ENCODE peak calls at places on chromosomes 4 and X, in nine cellular contexts. J is ureter; Z is hepatocyte; L is activated CD8-positive, alpha-beta T cell treated with anti-CD3 and anti-CD28 coated beads for 36 hours; E is HEK293T; Q is tibial nerve; F is breast epithelium; S is colonic mucosa; U is neural crest cell. H is an unnamed sample.

GRCh38 chrX:21207080-21207479 is 167.1 kb upstream of the CNKSR2 start:
- DNase-seq in F (no peak), Z (no peak), S (no peak), Q (no peak), E (no peak), J (no peak), U (no peak), L (no peak), H (no peak)

GRCh38 chr4:139728840-139729239 is 63.2 kb downstream of the MGST2 start:
- DNase-seq in Q (no peak), Z (peak), J (no peak), E (no peak), F (no peak), U (no peak), S (peak), L (no peak), H (no peak)

GRCh38 chrX:28920554-28920953 is 333.3 kb downstream of the IL1RAPL1 start:
- DNase-seq in L (no peak), Z (peak), S (no peak), U (no peak), F (no peak), J (no peak), Q (no peak), E (peak), H (peak)

GRCh38 chr4:6446538-6447451 is 25.6 kb downstream of the PPP2R2C start:
- DNase-seq in S (no peak), Q (no peak), Z (no peak), F (no peak), E (no peak), J (no peak), U (no peak), L (no peak), H (no peak)

GRCh38 chr4:145939241-145939640 is 618 bp upstream of the ZNF827 start:
- DNase-seq in U (no peak), Q (no peak), L (no peak), E (no peak), F (no peak), J (no peak), S (no peak), Z (no peak), H (no peak)

GRCh38 chr4:170025523-170026252 is 507 bp downstream of the MFAP3L start:
- DNase-seq in S (peak), E (peak), Q (peak), L (peak), U (peak), J (no peak), F (no peak), Z (peak), H (no peak)

GRCh38 chrX:40105791-40106676 is 8.3 kb upstream of the BCOR start:
- DNase-seq in Z (peak), E (peak), U (peak), F (peak), S (peak), Q (peak), L (peak), J (peak), H (no peak)

GRCh38 chrX:152904151-152905080 is 6.5 kb downstream of the ZNF185 start:
- DNase-seq in U (peak), Z (peak), S (peak), Q (peak), J (no peak), L (peak), F (no peak), E (peak), H (peak)

GRCh38 chr4:156676116-156676851 is 295.3 kb downstream of the PDGFC start:
- DNase-seq in Q (no peak), U (no peak), J (no peak), L (no peak), E (no peak), S (no peak), Z (no peak), F (no peak), H (no peak)

GRCh38 chrX:69196666-69197065 is 31.4 kb upstream of the PJA1 start:
- DNase-seq in U (no peak), J (no peak), Z (no peak), F (no peak), E (no peak), Q (no peak), S (no peak), L (no peak), H (no peak)

GRCh38 chrX:110021180-110022022 is 18.5 kb downstream of the TMEM164 start:
- DNase-seq in F (no peak), Z (no peak), J (no peak), L (no peak), E (no peak), S (no peak), U (no peak), Q (no peak), H (no peak)

GRCh38 chrX:2656243-2656836 is 34.8 kb upstream of the CD99 start:
- DNase-seq in L (no peak), Q (no peak), J (no peak), S (no peak), U (no peak), E (no peak), Z (no peak), F (no peak), H (no peak)

GRCh38 chr4:67218883-67219282 is 326.4 kb downstream of the CENPC start:
- DNase-seq in Z (no peak), U (no peak), Q (no peak), E (no peak), S (no peak), F (no peak), J (no peak), L (no peak), H (no peak)

GRCh38 chr4:7651461-7651921 is 216.8 kb upstream of the PSAPL1 start:
- DNase-seq in J (peak), S (no peak), Z (peak), U (no peak), Q (peak), F (no peak), L (no peak), E (no peak), H (no peak)

GRCh38 chr4:14646831-14647230 is 355.4 kb upstream of the CPEB2 start:
- DNase-seq in U (no peak), Q (no peak), L (no peak), Z (no peak), J (no peak), E (no peak), F (no peak), S (no peak), H (no peak)

GRCh38 chr4:184727430-184727829 is 6.5 kb downstream of the CENPU start:
- DNase-seq in F (no peak), E (no peak), J (no peak), L (no peak), S (peak), Z (no peak), U (no peak), Q (no peak), H (no peak)

GRCh38 chrX:9797961-9798360 is 11.7 kb downstream of the SHROOM2 start:
- DNase-seq in S (no peak), Z (no peak), F (no peak), U (no peak), Q (no peak), L (no peak), E (no peak), J (no peak), H (peak)

GRCh38 chr4:78829296-78829695 is 53.1 kb downstream of the BMP2K start:
- DNase-seq in F (no peak), Q (no peak), S (no peak), E (no peak), U (no peak), L (no peak), J (no peak), Z (no peak), H (no peak)

GRCh38 chr4:140893939-140894338 is 137.8 kb upstream of the TBC1D9 start:
- DNase-seq in L (no peak), E (no peak), J (no peak), S (no peak), Z (peak), F (no peak), Q (no peak), U (no peak), H (no peak)

GRCh38 chr4:177441061-177441802 is 1.0 kb downstream of the AGA start:
- DNase-seq in U (no peak), S (peak), Q (peak), F (no peak), E (peak), L (peak), J (no peak), Z (peak), H (no peak)

GRCh38 chr4:174999407-174999806 is 81.2 kb downstream of the ADAM29 start:
- DNase-seq in E (no peak), L (no peak), Z (no peak), S (no peak), U (no peak), F (no peak), Q (no peak), J (no peak), H (no peak)

GRCh38 chr4:151048913-151049312 is 33.8 kb upstream of the LRBA start:
- DNase-seq in E (no peak), Q (no peak), U (no peak), Z (no peak), F (no peak), L (no peak), S (no peak), J (no peak), H (no peak)

GRCh38 chr4:173765731-173766130 is 235.7 kb upstream of the HAND2 start:
- DNase-seq in U (no peak), Q (no peak), J (no peak), F (no peak), E (no peak), Z (no peak), L (no peak), S (no peak), H (no peak)

GRCh38 chrX:14228611-14229010 is 198.9 kb upstream of the GEMIN8 start:
- DNase-seq in F (no peak), J (no peak), U (no peak), Z (no peak), S (no peak), Q (no peak), E (no peak), L (no peak), H (no peak)

GRCh38 chr4:77220841-77221613 is 64.0 kb downstream of the CCNG2 start:
- DNase-seq in F (no peak), Z (peak), E (no peak), U (no peak), L (no peak), J (no peak), Q (no peak), S (no peak), H (no peak)

GRCh38 chr4:25180524-25181131 is 20.4 kb upstream of the SEPSECS start:
- DNase-seq in S (peak), Z (peak), J (no peak), E (peak), U (no peak), F (no peak), Q (no peak), L (peak), H (peak)

GRCh38 chr4:119184128-119184527 is 28.4 kb upstream of the USP53 start:
- DNase-seq in J (no peak), Z (no peak), F (no peak), U (no peak), E (no peak), Q (no peak), L (no peak), S (peak), H (no peak)

GRCh38 chrX:134374910-134375309 is 85.1 kb upstream of the HPRT1 start:
- DNase-seq in Z (no peak), S (no peak), U (no peak), Q (no peak), F (no peak), J (no peak), L (no peak), E (no peak), H (no peak)

GRCh38 chrX:40088299-40088625 is 9.5 kb downstream of the BCOR start:
- DNase-seq in F (no peak), Z (no peak), E (no peak), Q (no peak), U (no peak), L (no peak), J (no peak), S (no peak), H (no peak)

GRCh38 chrX:12770440-12770839 is 20.8 kb upstream of the PRPS2 start:
- DNase-seq in Z (peak), S (no peak), U (no peak), Q (no peak), F (no peak), E (peak), J (no peak), L (no peak), H (peak)

GRCh38 chr4:91837608-91838029 is 466.1 kb upstream of the GRID2 start:
- DNase-seq in E (peak), S (no peak), J (no peak), U (no peak), F (no peak), Q (no peak), Z (peak), L (no peak), H (no peak)

GRCh38 chr4:124044867-124045266 is 648.3 kb downstream of the SPRY1 start:
- DNase-seq in Q (no peak), U (no peak), F (no peak), L (peak), J (no peak), E (no peak), Z (no peak), S (no peak), H (no peak)

GRCh38 chr4:153393397-153393796 is 48.9 kb downstream of the MND1 start:
- DNase-seq in J (no peak), Z (peak), E (no peak), S (no peak), Q (no peak), U (no peak), F (no peak), L (no peak), H (no peak)

GRCh38 chr4:71559957-71560541 is 221.2 kb downstream of the SLC4A4 start:
- DNase-seq in Z (no peak), E (no peak), L (no peak), S (no peak), Q (no peak), J (no peak), U (no peak), F (no peak), H (no peak)

GRCh38 chr4:14641871-14642270 is 360.4 kb upstream of the CPEB2 start:
- DNase-seq in J (no peak), U (no peak), Z (no peak), L (no peak), S (no peak), E (no peak), F (no peak), Q (no peak), H (no peak)

GRCh38 chr4:20532871-20533870 is 167.1 kb upstream of the PACRGL start:
- DNase-seq in Z (no peak), J (no peak), L (no peak), U (no peak), E (no peak), S (no peak), F (no peak), Q (no peak), H (no peak)

GRCh38 chr4:174926958-174927357 is 8.8 kb downstream of the ADAM29 start:
- DNase-seq in E (no peak), F (no peak), U (no peak), Z (no peak), Q (no peak), L (no peak), S (no peak), J (no peak), H (no peak)

GRCh38 chr4:5760246-5760645 is 49.2 kb downstream of the EVC start:
- DNase-seq in E (no peak), J (no peak), Q (no peak), S (no peak), Z (no peak), U (no peak), L (no peak), F (no peak), H (no peak)

GRCh38 chr4:30716671-30717207 is 3.4 kb upstream of the PCDH7 start:
- DNase-seq in U (peak), Q (no peak), S (peak), L (peak), E (peak), Z (peak), J (no peak), F (no peak), H (no peak)

H was measured in NCI-H526 treated with DMSO at 0.1 percent for 48 hours.